ENCODE peak calls at places on chromosome 2, in four cellular contexts. S is K562, G is GM12878, D is HepG2. W is an unnamed sample.

GRCh38 chr2:11187083-11187619 is 31.9 kb downstream of the SLC66A3 start:
- DNase-seq in S (no peak), G (no peak), D (no peak), W (peak; percentile 35)

GRCh38 chr2:172995323-172996244 is 80.1 kb upstream of the MAP3K20 start:
- DNase-seq in S (no peak), G (no peak), D (peak; percentile 86), W (peak; percentile 97)

GRCh38 chr2:45637440-45637839 is 14.0 kb upstream of the PRKCE start:
- DNase-seq in S (no peak), G (peak; percentile 41), D (no peak), W (no peak)

GRCh38 chr2:100000915-100001707 is 141.3 kb downstream of the AFF3 start:
- DNase-seq in S (no peak), G (no peak), D (no peak), W (no peak)

GRCh38 chr2:10185046-10185445 is 62.5 kb downstream of the RRM2 start:
- DNase-seq in S (no peak), G (no peak), D (no peak), W (no peak)

GRCh38 chr2:229714080-229714735 is at the start of gene DNER:
- DNase-seq in S (peak; percentile 74), G (no peak), D (no peak), W (peak; percentile 35)

GRCh38 chr2:96146881-96147592 is 1.8 kb upstream of the DUSP2 start:
- DNase-seq in S (no peak), G (no peak), D (no peak), W (no peak)

GRCh38 chr2:71865391-71865965 is 282.2 kb downstream of the CYP26B1 start:
- DNase-seq in S (no peak), G (no peak), D (no peak), W (no peak)

GRCh38 chr2:202187570-202187969 is 50.8 kb downstream of the SUMO1 start:
- DNase-seq in S (no peak), G (no peak), D (peak; percentile 66), W (peak; percentile 6)

GRCh38 chr2:27849558-27849957 is 40.6 kb downstream of the RBKS start:
- DNase-seq in S (no peak), G (no peak), D (no peak), W (no peak)

GRCh38 chr2:162430323-162430722 is 86.4 kb downstream of the GCA start:
- DNase-seq in S (no peak), G (no peak), D (peak; percentile 21), W (no peak)

GRCh38 chr2:1626271-1626681 is 118.0 kb downstream of the PXDN start:
- DNase-seq in S (no peak), G (no peak), D (no peak), W (no peak)

GRCh38 chr2:28342081-28342967 is 50.3 kb upstream of the FOSL2 start:
- DNase-seq in S (peak; percentile 28), G (no peak), D (peak; percentile 24), W (peak; percentile 66)

GRCh38 chr2:145277922-145278321 is 758.0 kb upstream of the ZEB2 start:
- DNase-seq in S (no peak), G (no peak), D (no peak), W (no peak)

GRCh38 chr2:9813312-9814128 is 29.8 kb upstream of the TAF1B start:
- DNase-seq in S (peak; percentile 79), G (no peak), D (peak; percentile 56), W (peak; percentile 64)

GRCh38 chr2:239586651-239587310 is 186.0 kb upstream of the HDAC4 start:
- DNase-seq in S (no peak), G (no peak), D (peak; percentile 27), W (no peak)

GRCh38 chr2:28326873-28327495 is 65.7 kb upstream of the FOSL2 start:
- DNase-seq in S (no peak), G (no peak), D (no peak), W (no peak)

GRCh38 chr2:134574610-134575332 is 144.0 kb downstream of the TMEM163 start:
- DNase-seq in S (no peak), G (no peak), D (no peak), W (no peak)

GRCh38 chr2:166944909-166945308 is 56.6 kb downstream of the XIRP2 start:
- DNase-seq in S (no peak), G (no peak), D (no peak), W (no peak)

GRCh38 chr2:166942377-166942776 is 54.1 kb downstream of the XIRP2 start:
- DNase-seq in S (no peak), G (no peak), D (no peak), W (no peak)
- TF ChIP-seq POLR2AphosphoS2 in S (no peak), G (no peak), D (no peak), W (no peak)

DNA sequence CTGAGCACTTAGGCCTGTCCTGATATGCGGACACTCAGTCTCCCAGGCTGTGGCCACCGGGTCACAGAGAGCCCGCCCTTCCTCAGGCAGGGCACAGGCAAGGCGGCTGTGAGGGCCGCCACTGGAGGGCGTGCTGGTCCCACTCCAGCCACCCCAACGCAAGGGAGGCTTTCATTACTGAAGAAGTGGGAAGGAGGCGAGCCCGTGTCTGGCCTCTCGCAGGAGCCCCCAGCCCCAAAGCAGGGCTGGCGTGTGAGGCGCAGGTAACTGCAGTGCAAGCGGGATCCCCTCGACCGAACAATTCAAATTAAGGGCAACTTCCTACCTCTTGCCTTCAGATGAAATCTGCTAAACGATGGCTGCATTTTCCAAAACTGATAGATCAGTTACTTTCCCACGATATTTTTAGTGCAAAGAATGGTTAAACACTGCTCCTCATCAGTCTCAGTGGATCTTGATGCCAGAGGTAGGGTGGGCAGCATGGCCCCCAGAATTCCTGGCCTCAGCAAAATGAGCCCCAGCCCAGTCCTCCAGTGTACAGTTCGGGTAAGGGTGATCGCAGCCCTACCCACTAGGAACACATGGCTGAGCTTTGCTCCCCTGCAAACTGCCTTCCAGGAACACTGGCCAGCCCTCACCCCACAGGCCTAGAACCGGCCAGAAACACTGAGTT is 97.2 kb downstream of the SEPTIN10 start:
- DNase-seq in S (peak; percentile 79), G (no peak), D (peak; percentile 73), W (peak; percentile 65)
- TF ChIP-seq POLR2AphosphoS2 in S (no peak), G (no peak), D (no peak), W (no peak)

GRCh38 chr2:177397501-177398289 is 5.1 kb downstream of the AGPS start:
- DNase-seq in S (no peak), G (no peak), D (peak; percentile 97), W (no peak)
- TF ChIP-seq POLR2AphosphoS2 in S (no peak), G (no peak), D (no peak), W (no peak)

DNA sequence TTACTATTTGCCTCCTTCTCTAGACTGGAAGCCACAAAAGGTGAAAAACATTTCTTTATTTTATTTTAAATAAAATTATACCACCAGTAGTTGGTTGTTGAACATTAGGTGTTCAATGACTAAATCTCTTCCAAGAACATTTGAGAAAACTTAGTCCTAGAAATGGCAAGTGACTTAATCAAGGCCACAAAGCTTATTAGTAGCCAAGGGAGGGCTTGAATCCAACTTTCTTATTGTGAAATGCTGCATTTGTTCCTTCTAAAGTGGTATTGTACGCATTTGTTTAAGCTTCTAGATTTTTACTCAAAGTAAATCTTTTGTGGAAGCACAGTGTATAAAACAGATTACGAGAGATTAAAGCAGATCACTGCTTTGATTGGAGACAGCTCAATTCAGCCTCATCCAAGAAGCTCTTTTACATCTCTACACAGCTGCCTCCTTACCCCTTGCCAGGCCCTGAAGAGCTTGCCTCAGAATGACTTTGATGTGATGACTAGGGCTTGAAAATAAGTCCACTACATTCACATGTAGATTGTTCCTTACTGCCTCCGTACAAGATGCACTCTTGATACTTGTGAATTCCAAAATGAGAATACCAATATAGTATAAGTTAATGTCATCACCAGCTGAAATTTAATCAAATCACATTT is 244.8 kb downstream of the XIRP2 start:
- DNase-seq in S (no peak), G (no peak), D (no peak), W (no peak)
- TF ChIP-seq POLR2AphosphoS2 in S (no peak), G (no peak), D (no peak), W (no peak)

DNA sequence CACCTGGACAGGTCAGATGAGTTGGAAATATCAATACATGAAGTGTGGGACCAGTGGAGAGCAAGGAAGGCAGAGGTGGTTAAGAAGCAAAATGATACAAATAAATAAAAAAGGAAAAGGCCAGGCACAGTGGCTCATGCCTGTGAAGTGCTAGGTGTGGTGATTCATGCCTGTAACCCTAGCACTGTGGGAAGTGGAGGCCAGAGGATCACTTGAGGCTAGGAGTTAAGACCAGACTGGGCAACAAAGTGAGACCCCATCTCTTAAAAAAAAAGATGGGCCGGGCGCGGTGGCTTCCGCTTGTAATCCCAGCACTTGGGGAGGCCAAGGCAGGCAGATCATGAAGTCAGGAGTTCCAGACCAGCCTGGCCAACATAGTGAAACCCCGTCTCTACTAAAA is 2.9 kb downstream of the STON1 start:
- DNase-seq in S (no peak), G (no peak), D (no peak), W (no peak)
- TF ChIP-seq POLR2AphosphoS2 in S (no peak), G (no peak), D (no peak), W (no peak)

GRCh38 chr2:23677836-23678235 is 249.1 kb downstream of the ATAD2B start:
- DNase-seq in S (no peak), G (no peak), D (no peak), W (no peak)

GRCh38 chr2:23681356-23682140 is 245.4 kb downstream of the ATAD2B start:
- DNase-seq in S (no peak), G (no peak), D (no peak), W (no peak)

GRCh38 chr2:23682481-23682880 is 244.4 kb downstream of the ATAD2B start:
- DNase-seq in S (no peak), G (no peak), D (no peak), W (no peak)

GRCh38 chr2:23680951-23681350 is 246.0 kb downstream of the ATAD2B start:
- DNase-seq in S (no peak), G (no peak), D (no peak), W (no peak)

GRCh38 chr2:23679044-23679443 is 247.9 kb downstream of the ATAD2B start:
- DNase-seq in S (no peak), G (no peak), D (no peak), W (no peak)
- TF ChIP-seq POLR2AphosphoS2 in S (no peak), G (no peak), D (no peak), W (no peak)

DNA sequence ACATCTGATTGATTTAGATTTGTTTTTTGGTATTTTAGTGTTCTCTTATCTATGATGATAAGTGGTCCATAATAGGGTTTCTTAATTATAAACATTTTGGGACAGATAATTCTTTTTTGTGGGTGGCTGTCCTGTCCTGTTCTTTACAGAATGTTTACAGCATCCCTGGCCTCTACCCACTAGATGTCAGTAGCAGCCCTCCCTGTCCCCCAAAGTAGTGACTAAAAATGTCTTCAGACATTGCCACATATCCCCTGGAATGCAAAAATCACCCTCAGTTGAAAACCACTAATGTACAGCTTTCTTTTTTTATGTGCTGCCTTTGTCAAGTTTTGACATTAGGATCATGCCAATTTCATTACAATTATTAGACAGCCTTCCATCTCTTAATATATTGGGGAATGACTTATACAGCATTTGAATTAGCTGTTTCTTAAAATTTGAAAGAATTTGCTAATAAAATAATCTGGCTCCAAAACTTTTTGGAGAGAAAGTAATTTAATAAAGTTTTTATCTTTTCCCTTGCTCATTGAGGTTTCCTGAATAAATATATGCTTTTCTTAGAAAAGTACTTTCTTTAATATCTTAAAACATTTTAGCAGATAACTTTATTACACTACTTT is 19.5 kb downstream of the WIPF1 start:
- DNase-seq in S (no peak), G (no peak), D (no peak), W (no peak)
- TF ChIP-seq POLR2AphosphoS2 in S (no peak), G (no peak), D (no peak), W (no peak)

W was measured in A549.